ENCODE peak calls at places on chromosomes 6 and 20, in eight cellular contexts. J is heart left ventricle; E is effector memory CD4-positive, alpha-beta T cell; B is lower lobe of right lung; W is aorta; C is transverse colon; F is foreskin keratinocyte; X is PC-9. D is an unnamed sample.

GRCh38 chr6:30044630-30045029 is 16.4 kb upstream of the POLR1H start:
- DNase-seq in J (no peak), E (no peak), B (no peak), W (no peak), C (no peak), F (peak; percentile 65), X (no peak), D (no peak)

GRCh38 chr6:128057541-128058335 is 156.9 kb upstream of the THEMIS start:
- DNase-seq in J (no peak), E (no peak), B (no peak), W (no peak), C (no peak), F (peak; percentile 40), X (no peak), D (no peak)

GRCh38 chr6:127949251-127949650 is 48.4 kb upstream of the THEMIS start:
- DNase-seq in J (no peak), E (no peak), B (no peak), W (no peak), C (no peak), F (no peak), X (no peak), D (no peak)

GRCh38 chr6:130872250-130873095 is 45.3 kb downstream of the SMLR1 start:
- DNase-seq in J (peak; percentile 44), E (peak; percentile 38), B (peak; percentile 73), W (peak; percentile 71), C (peak; percentile 78), F (peak; percentile 30), X (peak; percentile 49), D (peak; percentile 77)

GRCh38 chr6:47303383-47303782 is 6.3 kb downstream of the TNFRSF21 start:
- DNase-seq in J (no peak), E (no peak), B (no peak), W (no peak), C (no peak), F (no peak), X (no peak), D (no peak)

GRCh38 chr6:32151885-32152311 is at the start of gene PRRT1:
- DNase-seq in J (no peak), E (no peak), B (no peak), W (peak; percentile 49), C (no peak), F (no peak), X (no peak), D (no peak)

GRCh38 chr6:166112580-166112979 is 55.1 kb downstream of the TBXT start:
- DNase-seq in J (no peak), E (no peak), B (no peak), W (no peak), C (no peak), F (no peak), X (peak; percentile 11), D (no peak)

GRCh38 chr20:16775961-16776360 is 27.8 kb downstream of the OTOR start:
- DNase-seq in J (no peak), E (no peak), B (no peak), W (no peak), C (no peak), F (no peak), X (no peak), D (no peak)

GRCh38 chr20:2178328-2179232 is 77.0 kb downstream of the STK35 start:
- DNase-seq in J (no peak), E (no peak), B (no peak), W (no peak), C (no peak), F (no peak), X (no peak), D (no peak)

GRCh38 chr6:23307516-23307915 is 738.1 kb downstream of the HDGFL1 start:
- DNase-seq in J (no peak), E (no peak), B (no peak), W (no peak), C (no peak), F (no peak), X (no peak), D (no peak)

GRCh38 chr6:51675020-51675419 is 412.4 kb downstream of the PKHD1 start:
- DNase-seq in J (no peak), E (no peak), B (no peak), W (no peak), C (no peak), F (no peak), X (no peak), D (no peak)

GRCh38 chr6:121356575-121356974 is 22.3 kb upstream of the TBC1D32 start:
- DNase-seq in J (no peak), E (no peak), B (no peak), W (no peak), C (no peak), F (no peak), X (no peak), D (no peak)

GRCh38 chr6:5671162-5671561 is 335.6 kb downstream of the NRN1 start:
- DNase-seq in J (peak; percentile 20), E (no peak), B (peak; percentile 51), W (peak; percentile 49), C (no peak), F (peak; percentile 82), X (no peak), D (no peak)

GRCh38 chr20:19973920-19974620 is 43.1 kb upstream of the NAA20 start:
- DNase-seq in J (peak; percentile 64), E (no peak), B (peak; percentile 71), W (peak; percentile 92), C (peak; percentile 50), F (peak; percentile 86), X (peak; percentile 64), D (no peak)

GRCh38 chr6:3789018-3789895 is 37.7 kb upstream of the PXDC1 start:
- DNase-seq in J (no peak), E (no peak), B (no peak), W (no peak), C (no peak), F (no peak), X (no peak), D (no peak)

GRCh38 chr20:59620860-59621485 is 16.6 kb downstream of the PHACTR3 start:
- DNase-seq in J (no peak), E (no peak), B (no peak), W (no peak), C (no peak), F (no peak), X (no peak), D (no peak)

GRCh38 chr6:130604869-130605401 is 222.3 kb upstream of the SMLR1 start:
- DNase-seq in J (no peak), E (no peak), B (no peak), W (no peak), C (no peak), F (no peak), X (no peak), D (no peak)

GRCh38 chr6:17207281-17207680 is 73.9 kb upstream of the RBM24 start:
- DNase-seq in J (no peak), E (no peak), B (no peak), W (no peak), C (no peak), F (no peak), X (no peak), D (no peak)

GRCh38 chr6:38163186-38164130 is 343.9 kb downstream of the ZFAND3 start:
- DNase-seq in J (no peak), E (no peak), B (no peak), W (no peak), C (no peak), F (no peak), X (no peak), D (no peak)

GRCh38 chr6:111260570-111261298 is 173.4 kb downstream of the SLC16A10 start:
- DNase-seq in J (no peak), E (no peak), B (no peak), W (no peak), C (no peak), F (peak; percentile 76), X (no peak), D (no peak)

DNA sequence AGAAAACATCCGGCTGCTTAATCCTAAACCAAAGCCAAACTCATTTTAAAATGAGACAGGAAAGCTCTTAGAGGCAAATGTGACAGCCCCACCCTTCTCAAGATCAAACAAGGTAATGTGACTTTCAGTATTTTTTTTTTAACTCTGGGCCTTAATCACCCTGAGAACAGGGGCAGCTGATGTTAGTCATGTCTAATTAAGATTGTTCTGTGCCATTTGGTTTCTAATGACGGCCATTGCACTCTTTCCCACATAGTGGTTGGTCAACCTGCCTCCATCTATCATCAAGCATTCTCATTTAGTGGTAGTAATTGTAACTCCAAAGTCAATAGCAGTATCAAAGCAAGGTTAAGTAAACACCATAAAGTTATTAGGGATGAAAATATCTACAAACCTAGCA is 191.6 kb upstream of the EXOC2 start:
- DNase-seq in J (no peak), E (no peak), B (no peak), W (no peak), C (peak; percentile 16), F (no peak), X (no peak), D (no peak)
- H3K27ac ChIP-seq in J (no peak overlapping the region), E (no peak overlapping the region), B (no peak overlapping the region), W (no peak overlapping the region), C (peak overlapping the region; percentile 80), F (no peak overlapping the region), X (no peak overlapping the region), D (no peak overlapping the region)

DNA sequence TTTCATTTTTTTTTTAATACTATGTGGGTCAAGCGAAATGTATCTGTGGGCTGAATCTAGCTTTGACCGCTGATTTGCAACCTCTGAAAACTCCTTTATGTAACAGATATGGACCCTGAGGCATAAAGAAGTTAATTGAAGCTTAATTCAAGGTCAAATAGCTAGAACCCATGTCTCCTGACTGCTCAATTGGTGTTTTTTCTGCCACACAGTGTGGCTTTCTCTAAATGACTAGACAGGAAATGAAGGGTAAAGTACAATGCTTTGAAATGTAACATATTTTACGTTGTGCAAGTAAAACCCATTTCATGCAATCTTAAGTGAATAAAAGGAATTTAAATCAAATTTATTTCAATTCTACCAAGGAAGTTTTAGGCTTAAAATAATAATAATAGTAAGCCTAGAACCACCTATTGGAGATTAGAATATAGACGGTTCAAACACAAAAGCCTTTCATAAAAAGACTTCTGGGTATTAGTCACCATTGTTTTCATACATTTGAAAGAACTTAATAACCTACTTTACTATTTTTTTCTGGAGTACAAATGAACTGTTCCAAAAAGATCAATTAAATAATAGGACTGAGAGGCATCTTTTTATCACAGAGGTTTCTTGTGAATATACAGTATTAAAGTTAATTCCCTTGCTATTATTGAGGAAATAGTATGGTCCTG is 279.8 kb downstream of the EPHA7 start:
- DNase-seq in J (no peak), E (no peak), B (no peak), W (no peak), C (no peak), F (no peak), X (no peak), D (no peak)
- H3K4me1 ChIP-seq in J (no peaks in the 10 kb centered on the region), E (no peaks in the 10 kb centered on the region), B (no peaks in the 10 kb centered on the region), W (no peaks in the 10 kb centered on the region), C (no peaks in the 10 kb centered on the region), F (no peaks in the 10 kb centered on the region), X (no peaks in the 10 kb centered on the region), D (no peaks in the 10 kb centered on the region)

DNA sequence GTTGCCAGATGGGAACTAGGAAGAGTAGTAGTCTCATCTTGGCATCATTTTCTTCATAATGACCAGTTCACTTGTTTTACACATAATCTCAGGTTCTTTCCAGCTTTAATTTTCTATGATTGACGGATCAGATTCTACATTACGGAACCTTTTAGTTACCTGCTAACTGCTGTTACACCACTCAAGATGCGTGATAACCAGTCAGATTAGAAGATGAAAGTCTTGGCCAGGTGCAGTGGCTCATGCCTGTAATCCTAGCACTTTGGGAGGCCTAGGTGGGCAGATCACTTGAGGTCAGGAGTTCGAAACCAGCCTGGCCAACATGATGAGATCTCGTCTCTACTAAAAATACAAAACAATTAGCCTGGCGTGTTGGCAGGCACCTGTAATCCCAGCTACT is 92.5 kb downstream of the NCOA3 start:
- DNase-seq in J (no peak), E (no peak), B (no peak), W (no peak), C (no peak), F (no peak), X (no peak), D (no peak)
- H3K27ac ChIP-seq in J (no peak overlapping the region), E (no peak overlapping the region), B (no peak overlapping the region), W (no peak overlapping the region), C (no peak overlapping the region), F (no peak overlapping the region), X (no peak overlapping the region), D (no peak overlapping the region)

GRCh38 chr20:50838322-50838625 is 43.4 kb downstream of the BCAS4 start:
- DNase-seq in J (no peak), E (no peak), B (no peak), W (no peak), C (no peak), F (no peak), X (no peak), D (no peak)
- H3K4me1 ChIP-seq in J (peaks cover 5% of the 10 kb centered on the region), E (no peaks in the 10 kb centered on the region), B (no peaks in the 10 kb centered on the region), W (peaks cover 3% of the 10 kb centered on the region), C (no peaks in the 10 kb centered on the region), F (peaks cover 24% of the 10 kb centered on the region), X (no peaks in the 10 kb centered on the region), D (no peaks in the 10 kb centered on the region)

D was measured in CD8-positive, alpha-beta T cell.